ENCODE peak calls at places on chromosomes 12 and 14, in nine cellular contexts. R, O, I, D, B, P, L, C and T are unnamed samples.

GRCh38 chr12:115866909-115867525 is 410.5 kb downstream of the MED13L start:
- DNase-seq in L (no peak), I (no peak), C (no peak), R (no peak), B (no peak), P (peak), D (no peak), O (peak), T (peak)

GRCh38 chr14:64502476-64503183 is 1.0 kb downstream of the ZBTB25 start:
- DNase-seq in D (no peak), R (peak), P (peak), C (peak), B (peak), O (peak), I (no peak), L (no peak), T (peak)

GRCh38 chr12:116524964-116525379 is 34.2 kb upstream of the MAP1LC3B2 start:
- DNase-seq in O (peak), R (peak), B (no peak), C (peak), D (no peak), L (no peak), I (no peak), P (no peak), T (peak)

GRCh38 chr12:118044577-118044976 is 16.4 kb downstream of the WSB2 start:
- DNase-seq in O (no peak), C (no peak), D (no peak), I (no peak), P (no peak), B (no peak), R (no peak), L (no peak), T (no peak)

GRCh38 chr14:31966896-31967668 is 110.0 kb upstream of the ARHGAP5 start:
- DNase-seq in P (no peak), D (no peak), B (no peak), O (no peak), I (no peak), L (no peak), C (no peak), R (peak), T (no peak)

GRCh38 chr14:68384335-68384734 is 408.5 kb downstream of the ZFP36L1 start:
- DNase-seq in R (no peak), I (no peak), P (peak), L (no peak), B (no peak), D (peak), C (no peak), O (no peak), T (no peak)

GRCh38 chr12:3014641-3015040 is 55.4 kb downstream of the TEAD4 start:
- DNase-seq in L (no peak), O (no peak), R (no peak), B (no peak), I (no peak), D (peak), P (no peak), C (no peak), T (peak)

GRCh38 chr12:74415633-74416032 is 122.0 kb upstream of the ATXN7L3B start:
- DNase-seq in O (peak), R (no peak), P (no peak), D (no peak), L (no peak), I (no peak), C (peak), B (peak), T (no peak)

GRCh38 chr12:101703487-101703886 is 6.0 kb downstream of the CHPT1 start:
- DNase-seq in B (no peak), C (no peak), P (no peak), R (no peak), D (no peak), O (peak), L (no peak), I (no peak), T (peak)

DNA sequence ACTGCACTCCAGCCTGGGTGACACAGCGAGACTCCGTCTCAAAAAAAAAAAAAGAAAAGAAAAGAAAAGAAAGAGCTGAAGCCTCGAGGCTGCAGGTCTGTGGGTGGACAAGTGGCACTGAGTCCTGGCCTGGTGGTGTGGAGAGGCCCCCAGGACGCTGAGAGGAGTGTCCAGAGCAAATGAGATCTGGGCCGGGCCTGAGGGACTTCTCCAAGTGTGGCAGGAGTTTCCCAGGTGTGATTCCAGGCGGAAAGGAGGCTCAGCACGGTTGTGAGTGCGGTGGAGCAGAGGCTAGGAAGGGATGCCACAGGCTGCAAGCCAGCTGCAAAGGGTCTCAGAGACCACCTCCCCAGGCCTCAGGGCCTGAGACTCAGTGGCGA is 11.9 kb downstream of the TTC7B start:
- DNase-seq in L (no peak), C (no peak), B (peak), O (no peak), I (no peak), P (no peak), R (no peak), D (no peak), T (no peak)
- H3K27ac ChIP-seq in L (no peak), C (no peak), B (peak), O (no peak), I (peak), P (no peak), R (no peak), D (peak), T (no peak)

GRCh38 chr12:126663304-126664094 is 1598.3 kb downstream of the AACS start:
- DNase-seq in B (peak), D (no peak), P (no peak), C (no peak), I (no peak), R (no peak), O (peak), L (no peak), T (peak)
- TF ChIP-seq CTCF in B (peak), D (peak), P (no peak), C (no peak), I (no peak), R (no peak), O (peak), L (no peak), T (peak)

DNA sequence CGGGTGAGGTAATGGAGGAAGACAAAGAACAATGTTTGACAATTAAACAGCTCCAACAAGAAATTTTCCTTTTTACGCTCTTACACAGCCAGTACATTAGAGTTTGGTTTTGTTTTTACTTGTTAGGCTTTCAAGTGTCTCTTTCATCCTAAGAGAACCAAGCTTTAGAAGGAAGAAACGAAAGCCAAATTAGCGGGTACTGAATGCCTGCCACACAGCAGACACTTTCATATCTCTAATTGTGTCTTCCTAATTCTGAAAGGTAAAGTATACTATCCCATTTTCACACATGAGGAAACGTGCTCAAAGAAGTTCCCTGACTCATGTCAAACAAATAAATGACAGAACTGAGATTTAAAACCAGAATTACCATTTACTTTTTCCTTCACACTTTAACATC is 65.0 kb downstream of the CDK17 start:
- DNase-seq in B (no peak), P (no peak), C (no peak), I (no peak), L (no peak), D (no peak), R (no peak), O (no peak), T (no peak)
- H3K27ac ChIP-seq in B (no peak), P (no peak), C (no peak), I (no peak), L (no peak), D (no peak), R (no peak), O (no peak), T (no peak)

GRCh38 chr14:75158843-75159614 is 17.4 kb downstream of the TMED10 start:
- DNase-seq in D (no peak), R (no peak), B (no peak), P (no peak), L (no peak), C (peak), I (no peak), O (no peak), T (no peak)

GRCh38 chr14:75164809-75165208 is 11.6 kb downstream of the TMED10 start:
- DNase-seq in D (no peak), B (no peak), L (no peak), O (no peak), I (no peak), R (no peak), C (no peak), P (no peak), T (no peak)

GRCh38 chr14:75165586-75166391 is 10.6 kb downstream of the TMED10 start:
- DNase-seq in L (no peak), D (no peak), O (no peak), P (no peak), B (no peak), C (no peak), I (no peak), R (no peak), T (no peak)

GRCh38 chr14:75162631-75163030 is 13.8 kb downstream of the TMED10 start:
- DNase-seq in B (no peak), C (no peak), O (peak), P (no peak), R (no peak), I (no peak), D (no peak), L (no peak), T (no peak)

DNA sequence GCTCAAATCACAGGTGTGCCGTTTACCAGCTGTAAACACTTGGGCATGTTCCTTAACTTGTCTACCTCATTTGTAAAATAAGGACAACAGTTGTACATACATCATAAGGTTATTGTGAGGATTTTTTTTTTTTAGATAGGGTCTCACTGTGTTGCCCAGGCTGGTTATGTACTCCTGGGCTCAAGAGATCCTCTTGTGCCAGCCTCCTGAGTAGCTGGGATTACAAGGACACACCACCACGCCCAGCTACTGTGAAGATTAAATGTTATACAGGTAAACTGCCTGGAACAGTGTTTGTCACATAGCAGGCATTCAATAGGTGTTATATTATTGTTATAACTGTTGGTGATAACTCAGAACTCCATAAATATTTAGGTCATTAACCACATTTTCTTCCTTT is 12.7 kb downstream of the TMED10 start:
- DNase-seq in R (no peak), D (no peak), O (no peak), C (no peak), B (no peak), P (no peak), I (no peak), L (no peak), T (no peak)
- TF ChIP-seq CTCF in R (no peak), D (no peak), O (no peak), C (no peak), B (no peak), P (no peak), I (no peak), L (no peak), T (no peak)

GRCh38 chr12:51028126-51028810 is 2.1 kb upstream of the SLC11A2 start:
- DNase-seq in B (peak), L (peak), C (peak), P (peak), I (no peak), D (no peak), R (no peak), O (peak), T (peak)
- H3K27ac ChIP-seq in B (no peak), L (no peak), C (no peak), P (peak), I (no peak), D (no peak), R (no peak), O (no peak), T (no peak)